ENCODE peak calls at places on chromosomes 16 and 17, in seven cellular contexts. K is HCT116, O is H1, A is HepG2, T is GM12878, D is SK-N-SH, M is NT2/D1. J is an unnamed sample.

GRCh38 chr17:5220074-5220473 is 14.6 kb downstream of the SCIMP start:
- DNase-seq in T (no peak), D (no peak), A (no peak), M (no peak), K (no peak), O (no peak), J (no peak)

GRCh38 chr16:23101012-23101550 is 48.2 kb downstream of the USP31 start:
- DNase-seq in T (no peak), M (no peak), D (no peak), K (no peak), A (no peak), O (no peak), J (no peak)

GRCh38 chr16:56700195-56700594 is 17.9 kb downstream of the MT1X start:
- DNase-seq in T (no peak), A (no peak), O (no peak), M (no peak), K (no peak), D (no peak), J (no peak)

GRCh38 chr17:49952912-49953497 is 16.0 kb upstream of the DLX4 start:
- DNase-seq in M (no peak), T (no peak), A (peak), D (no peak), K (no peak), O (no peak), J (no peak)

GRCh38 chr17:80219013-80219776 is 938 bp downstream of the SGSH start:
- DNase-seq in O (no peak), A (peak), M (no peak), D (peak), K (peak), T (peak), J (peak)

GRCh38 chr17:31339906-31340661 is 18.7 kb upstream of the EVI2A start:
- DNase-seq in D (no peak), O (no peak), T (no peak), M (no peak), A (no peak), K (no peak), J (peak)

GRCh38 chr16:2370725-2371124 is 30.2 kb upstream of the ABCA3 start:
- DNase-seq in A (no peak), M (no peak), T (no peak), D (no peak), K (no peak), O (no peak), J (no peak)

GRCh38 chr17:61583242-61583641 is 7.8 kb downstream of the NACA2 start:
- DNase-seq in M (no peak), O (no peak), K (peak), D (peak), A (peak), T (no peak), J (peak)

GRCh38 chr16:13798211-13798610 is 121.7 kb upstream of the ERCC4 start:
- DNase-seq in O (no peak), M (no peak), T (no peak), K (no peak), D (no peak), A (no peak), J (no peak)

GRCh38 chr17:6474906-6475305 is 30.7 kb downstream of the PIMREG start:
- DNase-seq in K (no peak), O (no peak), A (no peak), M (no peak), D (no peak), T (no peak), J (no peak)

GRCh38 chr17:22512057-22512456 is 819.7 kb downstream of the KCNJ18 start:
- DNase-seq in M (no peak), D (no peak), K (no peak), O (no peak), T (no peak), A (no peak), J (no peak)

GRCh38 chr17:21376835-21377690 is 906 bp downstream of the KCNJ12 start:
- DNase-seq in D (peak), M (no peak), K (no peak), T (no peak), A (no peak), O (peak), J (peak)

GRCh38 chr17:50057521-50057991 is 1.6 kb downstream of the ITGA3 start:
- DNase-seq in M (no peak), O (no peak), A (no peak), K (no peak), T (no peak), D (no peak), J (no peak)

GRCh38 chr17:17437893-17438292 is 38.9 kb upstream of the MED9 start:
- DNase-seq in M (no peak), O (no peak), D (no peak), A (no peak), T (no peak), K (no peak), J (no peak)

GRCh38 chr17:28350271-28350670 is 7.1 kb downstream of the POLDIP2 start:
- DNase-seq in O (no peak), K (no peak), M (no peak), D (no peak), A (no peak), T (no peak), J (no peak)

GRCh38 chr17:28347261-28347891 is 10.0 kb downstream of the POLDIP2 start:
- DNase-seq in D (no peak), T (no peak), A (no peak), K (no peak), M (no peak), O (no peak), J (no peak)

GRCh38 chr17:28346746-28347246 is 10.5 kb downstream of the POLDIP2 start:
- DNase-seq in A (peak), O (no peak), T (no peak), M (no peak), K (no peak), D (peak), J (peak)

GRCh38 chr17:28346199-28346580 is 10.6 kb downstream of the TNFAIP1 start:
- DNase-seq in T (no peak), O (no peak), K (no peak), D (no peak), A (no peak), M (peak), J (no peak)

GRCh38 chr17:28348979-28349378 is 8.3 kb downstream of the POLDIP2 start:
- DNase-seq in T (no peak), K (no peak), M (no peak), O (no peak), D (no peak), A (no peak), J (no peak)
- TF ChIP-seq YY1 in T (no peak), K (no peak), M (no peak), O (no peak), D (no peak), A (no peak), J (no peak)

DNA sequence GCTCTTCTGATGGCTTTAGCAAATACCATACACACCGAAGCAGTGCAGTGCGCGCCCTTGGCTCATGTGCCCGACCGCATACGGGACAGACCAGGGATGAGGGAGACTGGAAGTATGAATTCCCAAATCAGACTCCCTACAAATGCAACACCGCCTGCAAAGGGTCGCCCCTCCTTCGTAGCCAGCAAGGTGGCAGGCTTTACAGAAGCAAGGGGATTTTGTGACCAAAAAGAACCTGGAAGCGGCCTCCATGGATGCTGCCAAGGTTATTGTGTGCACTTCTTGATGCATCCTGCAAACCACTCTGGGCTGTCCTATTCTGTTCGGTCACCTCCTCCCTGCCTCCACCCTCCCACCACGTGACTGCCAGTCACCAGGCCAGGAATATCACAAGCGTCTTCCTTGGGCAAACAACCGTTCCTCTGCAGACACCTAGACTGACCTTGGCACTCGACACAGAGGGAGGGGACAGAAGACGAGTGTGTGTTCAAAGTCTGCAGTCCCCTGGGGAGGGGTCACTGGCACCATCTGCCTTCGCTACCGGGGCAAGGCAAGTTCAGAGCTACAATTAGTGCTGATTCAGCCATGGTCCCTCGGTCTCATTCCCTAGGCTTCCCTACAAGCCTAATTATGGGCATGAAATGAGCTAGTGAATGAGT is 460.3 kb downstream of the SLC39A11 start:
- DNase-seq in K (no peak), T (no peak), A (peak), M (no peak), D (no peak), O (no peak), J (no peak)
- TF ChIP-seq YY1 in K (no peak), T (no peak), A (peak), M (no peak), D (no peak), O (no peak), J (no peak)

DNA sequence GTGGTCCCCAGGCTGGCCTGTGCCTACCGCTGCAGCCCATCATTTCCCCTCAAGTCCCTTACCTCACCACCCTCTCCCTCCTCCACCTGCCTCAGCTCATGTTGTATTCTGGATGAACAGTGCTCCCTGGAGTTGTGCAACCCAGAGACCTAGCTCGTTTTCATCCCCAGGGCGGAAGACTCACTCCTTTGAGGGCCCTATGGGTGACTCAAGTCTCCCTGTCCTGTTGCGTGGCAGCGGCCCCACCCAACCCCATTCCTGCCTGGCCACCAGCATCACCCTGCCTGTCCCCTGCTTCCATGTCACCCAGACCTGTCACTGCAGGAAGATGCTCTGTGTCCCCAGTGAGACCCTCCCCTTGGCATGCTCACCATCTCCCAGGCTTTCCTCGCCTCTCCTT is 3.3 kb downstream of the ALOX12B start:
- DNase-seq in A (no peak), D (no peak), M (no peak), O (no peak), T (no peak), K (no peak), J (no peak)
- TF ChIP-seq YY1 in A (no peak), D (no peak), M (no peak), O (no peak), T (no peak), K (no peak), J (no peak)

GRCh38 chr17:32827227-32827626 is 49.7 kb downstream of the MYO1D start:
- DNase-seq in K (no peak), O (no peak), A (no peak), T (peak), M (no peak), D (no peak), J (no peak)
- TF ChIP-seq YY1 in K (no peak), O (no peak), A (no peak), T (no peak), M (no peak), D (no peak), J (no peak)

DNA sequence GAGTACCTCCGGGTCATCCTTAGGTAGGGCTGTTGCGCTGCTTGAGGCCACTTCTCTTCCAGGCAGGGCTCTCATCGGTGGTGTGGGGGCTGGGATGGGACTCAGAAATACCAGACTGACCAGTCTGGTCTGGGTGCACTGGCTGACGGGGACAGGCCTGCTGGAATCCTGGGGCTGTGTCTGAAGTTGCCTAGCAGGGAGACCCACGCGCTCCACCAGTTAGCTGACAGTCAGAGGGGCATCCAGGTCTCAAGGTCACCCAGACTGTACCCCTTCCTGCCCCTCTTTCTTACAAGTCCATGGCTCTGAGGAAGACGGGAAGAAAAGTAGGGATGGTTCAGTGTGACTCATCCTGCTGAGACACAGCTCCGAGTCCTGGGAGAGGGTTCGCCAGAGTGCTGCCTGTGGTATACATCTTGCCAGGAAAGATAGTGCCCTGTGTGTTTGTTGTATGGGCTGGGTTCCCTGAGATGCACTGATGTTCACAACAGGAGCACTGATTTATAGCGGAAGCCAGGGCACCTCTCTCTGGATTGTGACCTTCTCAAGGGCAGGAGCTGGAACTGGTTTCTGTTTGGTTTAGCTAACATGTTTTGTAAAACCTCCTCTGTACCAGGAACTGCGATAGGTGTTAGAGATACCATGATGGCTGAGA is 97.7 kb downstream of the OR1D5 start:
- DNase-seq in O (no peak), K (peak), T (no peak), A (no peak), M (no peak), D (peak), J (no peak)
- TF ChIP-seq YY1 in O (no peak), K (no peak), T (no peak), A (no peak), M (no peak), D (no peak), J (no peak)

GRCh38 chr16:67672306-67672705 is 5.7 kb downstream of the C16orf86 start:
- DNase-seq in K (no peak), O (no peak), D (no peak), A (no peak), T (no peak), M (no peak), J (no peak)
- TF ChIP-seq YY1 in K (no peak), O (no peak), D (no peak), A (no peak), T (no peak), M (no peak), J (no peak)

DNA sequence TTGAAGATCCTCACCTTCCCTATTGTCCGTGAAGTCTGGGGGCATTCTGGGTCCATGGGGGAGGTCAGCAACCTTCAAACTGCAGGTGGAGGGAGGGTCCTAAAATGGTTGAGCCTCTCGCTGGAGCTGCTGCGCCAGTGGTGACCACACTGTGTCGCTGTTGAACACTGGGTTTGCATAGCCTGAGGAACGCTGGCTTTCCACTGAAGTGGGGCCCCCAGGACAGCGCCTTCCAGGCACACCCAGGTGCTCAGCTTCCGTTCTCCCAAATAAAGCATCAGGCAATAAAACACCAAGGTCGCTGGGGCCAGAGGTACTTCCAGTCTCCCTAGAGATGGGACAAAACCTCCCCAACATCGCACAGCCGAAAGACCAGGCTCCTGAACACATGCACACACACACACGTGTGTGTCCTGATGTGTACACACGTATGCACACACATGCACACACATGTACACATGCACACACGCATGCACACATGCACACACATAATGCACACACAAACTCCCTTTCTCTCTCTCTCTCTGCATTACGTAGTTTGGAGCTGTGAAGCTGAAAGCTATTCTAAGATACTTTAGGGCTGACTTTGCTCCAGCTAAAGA is 120.6 kb downstream of the IRF8 start:
- DNase-seq in O (peak), M (peak), A (no peak), T (no peak), K (no peak), D (no peak), J (peak)
- TF ChIP-seq YY1 in O (peak), M (no peak), A (no peak), T (no peak), K (no peak), D (no peak), J (no peak)

J was measured in K562.